ENCODE peak calls at places on chromosome 4, in six cellular contexts. G is H1, Y is A549, D is HepG2, I is GM12878, O is SK-N-SH. X is an unnamed sample.

GRCh38 chr4:6492861-6493667 is 20.6 kb upstream of the PPP2R2C start:
- DNase-seq in D (no peak), O (no peak), Y (no peak), G (no peak), I (no peak), X (no peak)

GRCh38 chr4:41991916-41992767 is 1.8 kb downstream of the SLC30A9 start:
- DNase-seq in Y (peak), G (no peak), O (no peak), D (peak), I (no peak), X (no peak)

GRCh38 chr4:185282968-185283367 is 73.6 kb downstream of the SNX25 start:
- DNase-seq in O (no peak), I (no peak), G (no peak), Y (peak), D (no peak), X (no peak)

GRCh38 chr4:124530464-124531077 is 182.0 kb downstream of the ANKRD50 start:
- DNase-seq in Y (no peak), O (no peak), G (no peak), I (no peak), D (peak), X (no peak)

GRCh38 chr4:78454016-78454415 is 97.6 kb upstream of the ANXA3 start:
- DNase-seq in O (no peak), D (no peak), G (no peak), Y (no peak), I (no peak), X (no peak)

GRCh38 chr4:12791536-12791935 is 692.6 kb downstream of the RAB28 start:
- DNase-seq in Y (no peak), O (no peak), D (no peak), G (no peak), I (no peak), X (no peak)

GRCh38 chr4:123256006-123256405 is 140.6 kb upstream of the SPRY1 start:
- DNase-seq in I (no peak), O (no peak), Y (no peak), D (no peak), G (no peak), X (no peak)

GRCh38 chr4:63786181-63786580 is 623.1 kb downstream of the TECRL start:
- DNase-seq in G (no peak), O (no peak), I (no peak), D (no peak), Y (no peak), X (no peak)

GRCh38 chr4:82905205-82905604 is 4.7 kb downstream of the THAP9 start:
- DNase-seq in Y (no peak), O (no peak), I (peak), G (no peak), D (no peak), X (peak)

GRCh38 chr4:52234539-52235174 is 183.6 kb downstream of the SPATA18 start:
- DNase-seq in Y (peak), D (peak), O (peak), G (no peak), I (no peak), X (no peak)

GRCh38 chr4:951594-952468 is 19.6 kb downstream of the TMEM175 start:
- DNase-seq in Y (no peak), I (no peak), D (no peak), G (no peak), O (peak), X (no peak)

GRCh38 chr4:82217986-82218715 is 155.6 kb downstream of the HNRNPD start:
- DNase-seq in Y (no peak), O (no peak), D (no peak), G (no peak), I (no peak), X (no peak)

GRCh38 chr4:120156115-120156718 is 89.6 kb upstream of the MAD2L1 start:
- DNase-seq in D (peak), I (peak), O (peak), G (peak), Y (peak), X (peak)

GRCh38 chr4:54274786-54275503 is 45.9 kb downstream of the PDGFRA start:
- DNase-seq in I (no peak), D (no peak), Y (no peak), G (no peak), O (no peak), X (no peak)

GRCh38 chr4:167918077-167918476 is 174.3 kb upstream of the ANXA10 start:
- DNase-seq in O (no peak), D (no peak), I (no peak), Y (no peak), G (no peak), X (no peak)

GRCh38 chr4:113641025-113641431 is 120.5 kb downstream of the CAMK2D start:
- DNase-seq in Y (no peak), O (no peak), G (no peak), I (peak), D (peak), X (no peak)

GRCh38 chr4:52823478-52824092 is 38.5 kb upstream of the RASL11B start:
- DNase-seq in O (no peak), D (no peak), I (no peak), G (no peak), Y (no peak), X (no peak)

GRCh38 chr4:84644087-84644486 is 61.2 kb downstream of the CDS1 start:
- DNase-seq in Y (no peak), I (no peak), G (no peak), D (no peak), O (no peak), X (no peak)

GRCh38 chr4:185359767-185360446 is 35.8 kb downstream of the LRP2BP start:
- DNase-seq in D (no peak), Y (no peak), O (peak), G (no peak), I (no peak), X (peak)

GRCh38 chr4:123449780-123450179 is 53.2 kb downstream of the SPRY1 start:
- DNase-seq in O (no peak), I (peak), G (no peak), Y (no peak), D (peak), X (no peak)

GRCh38 chr4:108168213-108168671 is 490 bp downstream of the LEF1 start:
- DNase-seq in Y (no peak), I (no peak), G (no peak), O (no peak), D (no peak), X (no peak)

GRCh38 chr4:177321647-177322046 is 12.0 kb downstream of the NEIL3 start:
- DNase-seq in I (no peak), G (no peak), Y (no peak), O (no peak), D (no peak), X (no peak)

GRCh38 chr4:600850-601515 is 24.4 kb upstream of the PDE6B start:
- DNase-seq in O (no peak), I (no peak), G (no peak), Y (no peak), D (no peak), X (peak)

GRCh38 chr4:19005211-19005610 is 983.7 kb upstream of the LCORL start:
- DNase-seq in G (peak), D (no peak), O (no peak), I (no peak), Y (no peak), X (no peak)

GRCh38 chr4:94695389-94695788 is 62.4 kb upstream of the BMPR1B start:
- DNase-seq in D (no peak), Y (no peak), G (no peak), O (no peak), I (no peak), X (no peak)

GRCh38 chr4:126874533-126874932 is 758.2 kb upstream of the INTU start:
- DNase-seq in G (no peak), Y (no peak), I (no peak), D (no peak), O (no peak), X (no peak)

GRCh38 chr4:90121961-90122748 is 5.0 kb upstream of the CCSER1 start:
- DNase-seq in O (no peak), G (no peak), Y (no peak), D (no peak), I (no peak), X (no peak)

GRCh38 chr4:113815826-113816225 is 54.3 kb upstream of the CAMK2D start:
- DNase-seq in G (no peak), I (no peak), O (no peak), D (no peak), Y (no peak), X (no peak)

GRCh38 chr4:8259743-8260430 is 9.7 kb upstream of the HTRA3 start:
- DNase-seq in Y (no peak), D (no peak), I (no peak), G (no peak), O (no peak), X (no peak)

GRCh38 chr4:8261851-8262535 is 7.6 kb upstream of the HTRA3 start:
- DNase-seq in Y (no peak), D (no peak), O (no peak), I (no peak), G (no peak), X (no peak)

GRCh38 chr4:8262637-8263322 is 6.8 kb upstream of the HTRA3 start:
- DNase-seq in O (no peak), G (no peak), I (no peak), D (no peak), Y (no peak), X (no peak)

GRCh38 chr4:8258813-8259212 is 10.7 kb upstream of the HTRA3 start:
- DNase-seq in Y (no peak), O (no peak), I (no peak), G (no peak), D (no peak), X (no peak)

GRCh38 chr4:8260656-8261111 is 8.9 kb upstream of the HTRA3 start:
- DNase-seq in G (no peak), O (peak), D (no peak), Y (no peak), I (no peak), X (no peak)
- TF ChIP-seq CHD2 in G (no peak), O (no peak), D (no peak), Y (no peak), I (no peak), X (no peak)

GRCh38 chr4:159024828-159025227 is 78.1 kb upstream of the RAPGEF2 start:
- DNase-seq in I (no peak), G (no peak), Y (no peak), D (no peak), O (no peak), X (no peak)

GRCh38 chr4:159024266-159024665 is 78.6 kb upstream of the RAPGEF2 start:
- DNase-seq in D (no peak), Y (no peak), O (no peak), G (no peak), I (no peak), X (no peak)

GRCh38 chr4:159027535-159027934 is 75.3 kb upstream of the RAPGEF2 start:
- DNase-seq in G (no peak), I (no peak), Y (no peak), D (no peak), O (no peak), X (no peak)

GRCh38 chr4:159023741-159024140 is 79.1 kb upstream of the RAPGEF2 start:
- DNase-seq in Y (no peak), I (no peak), D (no peak), G (no peak), O (no peak), X (no peak)

DNA sequence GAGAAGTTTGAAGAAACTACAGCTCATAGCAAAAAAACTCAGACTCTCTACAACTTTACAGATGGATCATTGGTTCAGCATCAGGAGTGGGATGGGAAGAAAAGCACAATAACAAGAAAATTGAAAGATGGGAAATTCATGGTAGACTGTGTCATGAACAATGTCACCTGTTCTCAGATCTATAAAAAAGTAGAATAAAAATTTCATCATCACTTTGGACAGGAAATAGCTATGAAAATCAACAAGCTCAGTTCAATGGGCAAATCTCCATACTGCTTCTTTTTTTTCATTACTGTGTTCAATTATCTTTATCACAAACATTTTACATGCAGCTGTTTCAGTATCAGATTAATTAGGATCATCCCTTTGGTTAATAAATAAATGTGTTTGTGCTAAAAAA is 76.5 kb upstream of the RAPGEF2 start:
- DNase-seq in D (no peak), Y (no peak), O (no peak), G (no peak), I (no peak), X (no peak)
- TF ChIP-seq CHD2 in D (no peak), Y (no peak), O (no peak), G (no peak), I (no peak), X (no peak)

GRCh38 chr4:80229590-80229989 is 32.3 kb downstream of the PRDM8 start:
- DNase-seq in Y (no peak), G (no peak), O (no peak), I (peak), D (no peak), X (no peak)
- TF ChIP-seq CHD2 in Y (no peak), G (no peak), O (no peak), I (no peak), D (no peak), X (no peak)

GRCh38 chr4:88645994-88646393 is 51.6 kb downstream of the NAP1L5 start:
- DNase-seq in D (no peak), G (no peak), I (no peak), Y (no peak), O (no peak), X (no peak)

GRCh38 chr4:88646528-88647280 is 50.9 kb downstream of the NAP1L5 start:
- DNase-seq in G (peak), O (no peak), Y (no peak), D (no peak), I (no peak), X (no peak)

GRCh38 chr4:88649716-88650115 is 47.9 kb downstream of the NAP1L5 start:
- DNase-seq in I (no peak), Y (no peak), D (no peak), O (no peak), G (no peak), X (no peak)

DNA sequence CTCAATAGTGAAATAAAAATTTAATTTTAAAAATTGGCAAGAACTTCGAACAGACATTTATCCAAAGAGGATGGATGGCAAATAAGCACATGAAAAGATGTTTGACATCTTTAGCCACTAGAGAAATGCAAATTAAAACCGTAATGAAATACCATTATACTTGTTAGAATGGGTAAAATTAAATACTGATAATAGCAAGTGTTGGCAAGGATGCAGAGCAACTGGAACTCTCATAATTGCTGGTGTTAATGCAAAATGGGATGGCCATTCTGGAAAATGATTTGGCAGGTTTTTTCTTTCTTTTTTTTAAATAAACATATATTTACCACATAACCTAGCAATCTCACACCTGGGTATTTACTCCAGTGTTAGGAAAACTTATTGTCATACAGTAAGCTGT is 51.7 kb downstream of the HERC3 start:
- DNase-seq in D (no peak), I (no peak), G (no peak), O (no peak), Y (no peak), X (no peak)
- TF ChIP-seq CHD2 in D (no peak), I (no peak), G (no peak), O (no peak), Y (no peak), X (no peak)

DNA sequence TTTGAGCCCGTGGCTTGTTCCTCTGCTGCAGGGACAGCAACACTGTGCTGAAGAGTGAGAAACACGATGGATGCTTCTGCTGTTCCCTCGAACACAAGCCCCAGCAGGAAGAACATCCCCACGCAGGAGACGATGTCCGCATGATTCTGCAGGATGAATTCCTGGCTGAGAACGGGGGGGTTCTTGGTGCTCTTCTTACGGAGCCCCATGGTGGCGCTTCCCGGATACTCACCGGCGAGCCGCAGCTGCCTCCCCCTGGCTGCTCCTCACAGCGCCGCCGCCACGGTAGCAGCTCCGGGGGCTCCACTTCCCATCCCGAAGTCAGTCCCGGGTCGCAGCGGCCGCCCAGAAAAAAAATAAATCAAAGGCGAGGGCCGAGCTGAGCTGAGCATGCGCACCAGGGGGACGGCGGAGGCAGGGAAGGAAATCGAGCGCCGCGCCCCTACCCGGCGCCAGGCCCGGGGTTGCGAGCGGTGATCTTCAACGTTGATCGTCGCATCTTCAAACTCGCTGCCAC is at the start of gene TRAM1L1:
- DNase-seq in D (peak), Y (peak), O (peak), G (peak), I (no peak), X (peak)
- TF ChIP-seq CHD2 in D (no peak), Y (no peak), O (peak), G (no peak), I (no peak), X (no peak)

GRCh38 chr4:23422878-23423277 is 467.0 kb downstream of the PPARGC1A start:
- DNase-seq in I (no peak), Y (no peak), G (no peak), O (no peak), D (no peak), X (no peak)
- TF ChIP-seq CHD2 in I (no peak), Y (no peak), G (no peak), O (no peak), D (no peak), X (no peak)

GRCh38 chr4:4577359-4577875 is 35.6 kb upstream of the STX18 start:
- DNase-seq in Y (no peak), O (no peak), I (no peak), G (no peak), D (no peak), X (no peak)

GRCh38 chr4:4574052-4574451 is 32.2 kb upstream of the STX18 start:
- DNase-seq in D (no peak), I (no peak), O (no peak), G (no peak), Y (no peak), X (no peak)

GRCh38 chr4:4575284-4576211 is 33.7 kb upstream of the STX18 start:
- DNase-seq in Y (peak), G (peak), I (peak), D (no peak), O (peak), X (peak)

GRCh38 chr4:4572821-4573220 is 31.0 kb upstream of the STX18 start:
- DNase-seq in Y (no peak), D (no peak), I (no peak), O (no peak), G (no peak), X (no peak)

DNA sequence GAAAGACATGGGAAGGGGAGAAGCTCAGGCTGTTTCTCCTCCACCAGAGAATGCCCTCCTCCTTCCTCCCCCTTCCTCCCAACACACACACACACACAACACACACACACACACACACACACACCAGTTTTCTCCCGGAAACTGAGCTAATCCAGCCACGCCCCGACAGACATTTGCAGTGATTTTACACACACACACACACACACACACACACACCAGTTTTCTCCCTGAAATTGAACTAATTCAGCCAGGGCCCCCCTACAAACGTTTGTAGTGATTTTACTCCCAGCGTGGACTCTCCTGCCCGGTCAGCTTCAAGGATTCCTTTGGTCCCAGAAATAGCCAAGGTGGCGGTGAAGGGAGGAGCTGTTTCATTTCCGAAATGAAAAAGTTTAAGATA is 32.9 kb upstream of the STX18 start:
- DNase-seq in I (no peak), D (no peak), G (no peak), O (no peak), Y (no peak), X (no peak)
- TF ChIP-seq CHD2 in I (no peak), D (no peak), G (no peak), O (no peak), Y (no peak), X (no peak)

DNA sequence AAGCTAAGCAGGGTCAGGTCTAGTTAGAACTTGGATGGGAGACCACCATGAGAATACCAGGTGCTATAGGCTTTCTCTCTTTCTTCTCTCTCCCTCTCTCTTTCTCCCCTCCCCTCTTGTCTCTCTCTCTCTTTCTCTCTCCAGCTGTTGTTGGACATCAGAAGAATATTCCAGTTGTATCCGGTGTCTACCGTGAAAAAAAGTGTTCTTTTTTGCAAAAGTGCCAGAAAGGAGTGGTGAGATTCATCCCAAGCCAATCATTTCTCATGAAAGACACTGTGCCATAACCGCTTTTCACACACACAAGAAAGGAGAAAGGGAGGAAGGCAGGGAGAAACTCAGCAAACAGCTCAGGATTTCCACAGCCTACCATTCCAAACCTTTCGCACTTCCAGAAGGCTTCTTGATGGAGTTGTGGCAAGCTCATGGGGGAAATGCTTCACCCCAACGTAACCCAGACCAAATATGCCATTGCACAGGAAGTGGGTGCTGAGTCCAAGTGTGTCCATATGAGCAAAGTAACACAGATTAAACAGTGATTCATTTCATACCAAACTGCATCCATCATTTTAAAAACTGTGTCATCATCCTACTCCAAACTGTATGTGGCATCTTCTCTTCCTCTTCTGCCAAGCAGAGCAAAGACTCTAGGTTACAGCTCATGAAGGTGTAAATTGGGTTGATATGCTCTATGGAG is 224.0 kb downstream of the APBB2 start:
- DNase-seq in I (peak), O (no peak), D (peak), Y (peak), G (no peak), X (no peak)
- TF ChIP-seq CHD2 in I (no peak), O (no peak), D (no peak), Y (no peak), G (no peak), X (no peak)

X was measured in K562.